ENCODE peak calls at places on chromosomes 5 and 9, in eight cellular contexts. X is tibial nerve, N is Peyer's patch, R is AG04450, E is lower lobe of right lung, J is left ventricle myocardium inferior, M is GM12865, C is sigmoid colon. Z is an unnamed sample.

GRCh38 chr5:132647473-132647872 is 10.5 kb upstream of the IL13 start:
- DNase-seq in M (no peak), X (no peak), N (no peak), E (no peak), J (no peak), R (no peak), C (no peak), Z (no peak)

GRCh38 chr9:89608646-89609335 is 4.0 kb downstream of the GADD45G start:
- DNase-seq in R (no peak), E (no peak), X (no peak), M (no peak), N (no peak), C (no peak), J (no peak), Z (no peak)

GRCh38 chr5:10091701-10092100 is 158.0 kb downstream of the ATPSCKMT start:
- DNase-seq in M (no peak), X (no peak), E (no peak), N (no peak), J (no peak), C (no peak), R (no peak), Z (no peak)

GRCh38 chr5:10635861-10636350 is 72.0 kb downstream of the ANKRD33B start:
- DNase-seq in C (no peak), M (peak; percentile 73), J (no peak), N (no peak), E (no peak), R (no peak), X (no peak), Z (no peak)

GRCh38 chr5:159021360-159022177 is 78.1 kb downstream of the EBF1 start:
- DNase-seq in E (no peak), J (no peak), X (no peak), R (no peak), C (no peak), M (no peak), N (no peak), Z (peak; percentile 20)

GRCh38 chr5:79853676-79854418 is 137.2 kb downstream of the MTX3 start:
- DNase-seq in N (no peak), C (no peak), R (no peak), M (no peak), E (no peak), J (no peak), X (no peak), Z (no peak)

GRCh38 chr9:135524130-135524861 is 3.1 kb downstream of the LCN1 start:
- DNase-seq in E (no peak), R (no peak), C (peak; percentile 53), X (no peak), N (no peak), J (no peak), M (no peak), Z (no peak)

GRCh38 chr5:68519135-68519534 is 303.6 kb downstream of the PIK3R1 start:
- DNase-seq in M (no peak), R (no peak), C (no peak), E (no peak), X (no peak), J (no peak), N (no peak), Z (no peak)

GRCh38 chr9:98518556-98518955 is 190.2 kb downstream of the GABBR2 start:
- DNase-seq in N (no peak), X (no peak), E (no peak), J (no peak), C (no peak), R (no peak), M (no peak), Z (no peak)

GRCh38 chr5:97163360-97163764 is 19.7 kb downstream of the RIOK2 start:
- DNase-seq in N (no peak), M (no peak), X (no peak), C (no peak), E (no peak), J (no peak), R (no peak), Z (peak; percentile 47)

GRCh38 chr9:95508242-95508967 is 8.4 kb downstream of the PTCH1 start:
- DNase-seq in E (no peak), N (no peak), C (no peak), J (no peak), X (no peak), R (no peak), M (peak; percentile 38), Z (peak; percentile 43)

GRCh38 chr5:149776376-149777305 is 46.5 kb downstream of the PPARGC1B start:
- DNase-seq in M (peak; percentile 43), E (no peak), C (no peak), R (no peak), J (no peak), X (no peak), N (peak; percentile 67), Z (no peak)

DNA sequence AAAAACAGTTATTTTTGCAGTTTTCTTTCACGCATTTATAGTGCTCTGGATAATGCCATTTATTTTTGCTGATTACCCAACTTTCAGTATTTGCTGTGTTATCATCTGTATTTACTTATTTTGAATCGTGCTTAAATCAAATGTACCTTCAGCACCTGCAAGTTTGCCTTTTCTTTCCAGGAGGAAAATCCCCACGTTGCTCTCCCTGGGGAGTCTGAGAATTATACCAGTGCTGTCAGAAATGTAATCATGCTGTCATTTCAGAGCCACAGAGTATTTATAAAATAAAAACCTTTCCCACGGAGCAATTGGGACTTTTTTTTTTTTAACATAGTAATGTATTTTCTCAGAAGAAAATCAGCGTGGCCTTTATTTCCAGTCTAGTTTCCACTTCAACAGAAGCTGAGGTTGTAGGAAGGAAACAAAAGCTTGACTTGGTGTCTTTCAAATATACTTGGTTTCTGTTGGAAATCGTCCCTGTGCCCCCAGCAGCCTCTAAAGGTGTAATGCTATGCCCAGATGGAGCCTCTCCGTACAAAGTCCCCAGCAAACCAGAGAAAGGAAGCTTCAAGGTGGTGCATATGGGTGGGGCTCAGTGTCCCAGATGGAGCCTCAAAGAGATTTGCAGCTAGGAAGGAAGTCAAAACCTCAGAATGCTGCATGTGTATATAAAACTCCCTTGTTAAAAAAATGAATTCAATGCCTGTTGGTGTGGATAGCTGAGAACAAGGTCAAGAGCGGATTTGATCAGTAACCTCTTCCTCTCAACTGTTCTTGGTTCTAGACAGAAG is 2.1 kb downstream of the GPR150 start:
- DNase-seq in X (no peak), N (no peak), E (no peak), M (peak; percentile 29), R (no peak), J (no peak), C (no peak), Z (no peak)
- H3K4me3 ChIP-seq in X (peak overlapping the region; percentile 51), N (peak overlapping the region; percentile 68), E (peak overlapping the region; percentile 70), M (peak overlapping the region; percentile 63), R (no peak overlapping the region), J (peak overlapping the region; percentile 76), C (no peak overlapping the region), Z (no peak overlapping the region)

GRCh38 chr9:127976943-127977871 is 3.6 kb downstream of the EEIG1 start:
- DNase-seq in N (peak; percentile 69), M (no peak), R (no peak), X (no peak), C (no peak), J (no peak), E (no peak), Z (no peak)
- H3K4me3 ChIP-seq in N (peak overlapping the region; percentile 97), M (peak overlapping the region; percentile 84), R (peak overlapping the region; percentile 83), X (peak overlapping the region; percentile 96), C (peak overlapping the region; percentile 70), J (peak overlapping the region; percentile 91), E (peak overlapping the region; percentile 79), Z (no peak overlapping the region)

GRCh38 chr5:443239-444151 is 519 bp downstream of the EXOC3 start:
- DNase-seq in N (no peak), R (no peak), E (no peak), J (peak; percentile 7), C (peak; percentile 66), M (peak; percentile 44), X (no peak), Z (no peak)

GRCh38 chr5:445591-445990 is 2.6 kb downstream of the EXOC3 start:
- DNase-seq in X (no peak), N (peak; percentile 28), J (peak; percentile 11), M (no peak), R (no peak), E (no peak), C (peak; percentile 50), Z (no peak)

GRCh38 chr5:442335-443238 is at the start of gene EXOC3:
- DNase-seq in J (peak; percentile 77), R (peak; percentile 15), X (no peak), C (peak; percentile 86), E (peak; percentile 84), N (peak; percentile 87), M (peak; percentile 86), Z (peak; percentile 64)

GRCh38 chr5:446066-446725 is 3.2 kb downstream of the EXOC3 start:
- DNase-seq in N (no peak), E (no peak), X (no peak), C (peak; percentile 22), M (no peak), J (no peak), R (no peak), Z (no peak)

GRCh38 chr5:444226-444625 is 1.2 kb downstream of the EXOC3 start:
- DNase-seq in C (peak; percentile 45), R (no peak), N (no peak), X (no peak), J (peak; percentile 7), E (no peak), M (no peak), Z (no peak)
- H3K4me3 ChIP-seq in C (peak overlapping the region; percentile 81), R (peak overlapping the region; percentile 100), N (peak overlapping the region; percentile 88), X (peak overlapping the region; percentile 96), J (peak overlapping the region; percentile 92), E (peak overlapping the region; percentile 94), M (peak overlapping the region; percentile 92), Z (no peak overlapping the region)

GRCh38 chr9:122370869-122371467 is at the start of gene PTGS1:
- DNase-seq in X (no peak), J (peak; percentile 61), R (no peak), E (peak; percentile 71), N (peak; percentile 74), M (peak; percentile 45), C (peak; percentile 86), Z (peak; percentile 70)

GRCh38 chr9:122367779-122368460 is 2.9 kb upstream of the PTGS1 start:
- DNase-seq in M (no peak), R (no peak), N (peak; percentile 8), X (no peak), E (no peak), C (no peak), J (no peak), Z (no peak)

GRCh38 chr9:122368642-122369041 is 2.2 kb upstream of the PTGS1 start:
- DNase-seq in N (peak; percentile 14), R (no peak), M (no peak), X (no peak), E (no peak), J (no peak), C (no peak), Z (no peak)

GRCh38 chr9:122371851-122372250 is 1.0 kb downstream of the PTGS1 start:
- DNase-seq in E (no peak), C (peak; percentile 62), R (no peak), N (peak; percentile 29), M (no peak), J (no peak), X (no peak), Z (no peak)

DNA sequence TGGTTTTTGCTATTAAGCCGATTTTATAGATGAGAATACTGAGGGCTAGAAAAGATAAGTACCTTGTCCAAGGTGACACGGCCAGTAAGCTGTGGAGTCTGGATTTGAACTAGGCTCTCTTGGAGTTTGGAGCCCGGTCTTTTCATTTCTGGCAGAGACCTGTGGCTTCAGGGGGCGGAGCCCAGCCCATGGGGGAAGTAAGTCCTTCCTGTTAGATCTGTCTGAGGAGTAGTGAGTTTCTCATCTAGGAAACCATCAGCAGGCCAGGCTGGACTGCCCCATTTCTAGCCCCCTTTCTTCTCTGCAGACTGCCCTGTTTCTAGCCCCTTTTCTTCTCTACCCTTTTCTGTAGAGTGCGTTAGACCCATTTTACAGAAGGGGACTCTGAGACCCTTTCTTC is 521 bp upstream of the PTGS1 start:
- DNase-seq in X (no peak), R (no peak), C (no peak), E (peak; percentile 73), J (no peak), M (peak; percentile 13), N (peak; percentile 31), Z (no peak)
- H3K4me3 ChIP-seq in X (no peak overlapping the region), R (peak overlapping the region; percentile 72), C (peak overlapping the region; percentile 74), E (peak overlapping the region; percentile 59), J (peak overlapping the region; percentile 63), M (no peak overlapping the region), N (peak overlapping the region; percentile 58), Z (no peak overlapping the region)

GRCh38 chr5:398475-399295 is 44.3 kb upstream of the EXOC3 start:
- DNase-seq in X (no peak), N (peak; percentile 44), E (no peak), M (no peak), R (no peak), C (peak; percentile 57), J (no peak), Z (no peak)
- H3K4me3 ChIP-seq in X (no peak overlapping the region), N (no peak overlapping the region), E (no peak overlapping the region), M (no peak overlapping the region), R (no peak overlapping the region), C (no peak overlapping the region), J (no peak overlapping the region), Z (no peak overlapping the region)

Z was measured in SJCRH30.